ENCODE peak calls at places on chromosomes 16 and 17, in five cellular contexts. Y, B, N, P and S are unnamed samples. For H3K4me1, the result is how much of the 10 kb centered on the place peaks cover.

GRCh38 chr17:66749217-66749832 is 85.6 kb upstream of the CACNG5 start:
- DNase-seq in N (no peak), P (no peak), Y (no peak), B (no peak), S (no peak)

GRCh38 chr17:59327136-59327878 is 4.1 kb upstream of the YPEL2 start:
- DNase-seq in P (no peak), N (no peak), B (no peak), Y (no peak), S (no peak)

GRCh38 chr16:75267631-75268264 is 16.3 kb upstream of the BCAR1 start:
- DNase-seq in Y (peak), P (peak), B (peak), N (no peak), S (peak)

GRCh38 chr16:57194512-57194911 is 8.4 kb downstream of the RSPRY1 start:
- DNase-seq in N (no peak), P (no peak), B (peak), Y (peak), S (no peak)

GRCh38 chr17:49571764-49572163 is 3.9 kb upstream of the NXPH3 start:
- DNase-seq in B (no peak), Y (no peak), P (no peak), N (no peak), S (no peak)

GRCh38 chr16:68229431-68230175 is 6.3 kb downstream of the ESRP2 start:
- DNase-seq in N (peak), B (peak), P (peak), Y (peak), S (no peak)

GRCh38 chr17:27671591-27671910 is 40.6 kb downstream of the LGALS9 start:
- DNase-seq in Y (no peak), B (no peak), N (no peak), P (no peak), S (no peak)

GRCh38 chr16:88941051-88941932 is 35.7 kb downstream of the CBFA2T3 start:
- DNase-seq in Y (no peak), N (no peak), B (peak), P (peak), S (peak)

GRCh38 chr17:48873212-48873611 is 19.4 kb upstream of the ATP5MC1 start:
- DNase-seq in P (no peak), B (no peak), Y (no peak), N (no peak), S (no peak)

GRCh38 chr16:50272111-50272571 is 5.8 kb downstream of the ADCY7 start:
- DNase-seq in P (peak), Y (no peak), N (no peak), B (peak), S (peak)

GRCh38 chr17:53844476-53845107 is 21.9 kb downstream of the KIF2B start:
- DNase-seq in P (no peak), Y (no peak), B (no peak), N (no peak), S (no peak)

GRCh38 chr17:66900126-66901010 is 64.1 kb upstream of the CACNG4 start:
- DNase-seq in P (no peak), Y (peak), N (no peak), B (peak), S (no peak)

GRCh38 chr17:74840989-74841666 is 18.6 kb downstream of the GRIN2C start:
- DNase-seq in B (peak), P (no peak), Y (no peak), N (no peak), S (no peak)

GRCh38 chr17:66542183-66542966 is 240.0 kb downstream of the PRKCA start:
- DNase-seq in Y (peak), P (no peak), B (peak), N (no peak), S (no peak)

GRCh38 chr16:89331371-89332109 is 114.0 kb downstream of the ZNF778 start:
- DNase-seq in N (no peak), Y (no peak), B (no peak), P (no peak), S (no peak)

GRCh38 chr17:2724783-2725164 is 13.2 kb upstream of the CLUH start:
- DNase-seq in P (no peak), B (peak), Y (peak), N (peak), S (no peak)

GRCh38 chr17:29043539-29044165 is 711 bp downstream of the PIPOX start:
- DNase-seq in N (no peak), Y (no peak), P (no peak), B (no peak), S (no peak)

GRCh38 chr17:55722742-55723487 is at the start of gene TMEM100:
- DNase-seq in P (no peak), Y (no peak), B (peak), N (no peak), S (no peak)

GRCh38 chr16:29743827-29744531 is 1.8 kb downstream of the C16orf54 start:
- DNase-seq in N (no peak), B (no peak), P (no peak), Y (no peak), S (no peak)
- H3K4me3 ChIP-seq in N (peak), B (no peak), P (no peak), Y (no peak), S (no peak)

DNA sequence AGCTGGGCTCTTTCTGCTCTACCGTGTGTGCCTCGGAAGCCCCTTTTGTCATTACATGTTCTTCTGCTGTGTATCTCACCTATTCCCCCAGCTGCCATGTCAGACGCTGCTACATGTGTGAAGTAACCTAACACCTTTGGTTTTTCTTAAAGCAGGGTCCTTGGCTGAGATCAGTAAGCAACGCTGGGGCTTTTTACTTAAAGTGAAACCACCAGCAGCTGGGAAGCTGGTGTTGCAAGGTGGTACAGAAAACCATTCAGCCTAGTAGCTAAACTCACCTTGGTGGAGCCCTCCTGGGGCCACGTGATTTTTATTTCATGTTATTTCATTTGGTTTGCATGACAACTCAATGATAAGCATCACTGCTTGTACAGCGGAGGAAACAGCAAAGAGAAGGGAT is 62.6 kb downstream of the PLCG2 start:
- DNase-seq in B (no peak), N (no peak), Y (no peak), P (no peak), S (no peak)
- H3K4me1 ChIP-seq in B (under half), N (under half), Y (under half), P (under half), S (under half)

GRCh38 chr16:371729-372521 is 1.6 kb upstream of the MRPL28 start:
- DNase-seq in N (no peak), Y (no peak), B (no peak), P (peak), S (no peak)

GRCh38 chr16:369866-370436 is 387 bp downstream of the MRPL28 start:
- DNase-seq in P (peak), Y (peak), N (no peak), B (peak), S (peak)

GRCh38 chr16:370443-370842 is at the start of gene MRPL28:
- DNase-seq in B (peak), Y (peak), N (peak), P (peak), S (peak)

GRCh38 chr16:372584-372983 is 2.2 kb upstream of the MRPL28 start:
- DNase-seq in P (no peak), Y (no peak), B (no peak), N (no peak), S (no peak)

GRCh38 chr16:370980-371728 is 816 bp upstream of the MRPL28 start:
- DNase-seq in Y (no peak), B (no peak), P (peak), N (no peak), S (no peak)
- H3K4me3 ChIP-seq in Y (peak), B (peak), P (no peak), N (peak), S (no peak)

GRCh38 chr16:13911871-13912270 is 8.1 kb upstream of the ERCC4 start:
- DNase-seq in Y (no peak), P (no peak), N (no peak), B (no peak), S (no peak)
- H3K4me1 ChIP-seq in Y (under half), P (under half), N (under half), B (under half), S (under half)

GRCh38 chr17:35065880-35066279 is 2.4 kb upstream of the RFFL start:
- DNase-seq in P (no peak), Y (no peak), B (no peak), N (no peak), S (no peak)
- H3K4me3 ChIP-seq in P (no peak), Y (no peak), B (no peak), N (no peak), S (no peak)

GRCh38 chr17:21374455-21375161 is 1.5 kb upstream of the KCNJ12 start:
- DNase-seq in P (peak), N (no peak), Y (peak), B (no peak), S (no peak)
- H3K4me1 ChIP-seq in P (under half), N (under half), Y (under half), B (under half), S (under half)